ENCODE peak calls at places on chromosomes 11 and 22, in five cellular contexts. I, C, A, G and B are unnamed samples.

GRCh38 chr11:82733444-82734119 is at the start of gene FAM181B:
- DNase-seq in I (peak), C (no peak), A (no peak), G (no peak), B (peak)

GRCh38 chr11:76799061-76799804 is 16.1 kb downstream of the TSKU start:
- DNase-seq in I (peak), C (peak), A (peak), G (peak), B (peak)

GRCh38 chr11:113261709-113262475 is 52.5 kb upstream of the TTC12 start:
- DNase-seq in I (no peak), C (no peak), A (no peak), G (no peak), B (no peak)

GRCh38 chr22:19177164-19178064 is 1.1 kb downstream of the SLC25A1 start:
- DNase-seq in I (no peak), C (no peak), A (no peak), G (no peak), B (no peak)

GRCh38 chr11:109121173-109121938 is 300.6 kb upstream of the C11orf87 start:
- DNase-seq in I (no peak), C (no peak), A (no peak), G (no peak), B (no peak)

GRCh38 chr11:86781546-86781945 is 18.8 kb upstream of the PRSS23 start:
- DNase-seq in I (no peak), C (no peak), A (no peak), G (no peak), B (no peak)

GRCh38 chr11:123409456-123409801 is 20.6 kb upstream of the GRAMD1B start:
- DNase-seq in I (no peak), C (no peak), A (no peak), G (peak), B (no peak)

GRCh38 chr11:22635689-22636088 is 10.1 kb upstream of the FANCF start:
- DNase-seq in I (no peak), C (no peak), A (no peak), G (no peak), B (no peak)

GRCh38 chr22:37545703-37546435 is 14.4 kb upstream of the CDC42EP1 start:
- DNase-seq in I (peak), C (no peak), A (no peak), G (no peak), B (no peak)

GRCh38 chr11:79342686-79343085 is 98.1 kb downstream of the TENM4 start:
- DNase-seq in I (no peak), C (no peak), A (no peak), G (no peak), B (no peak)

GRCh38 chr11:11763796-11764427 is 77.9 kb upstream of the USP47 start:
- DNase-seq in I (no peak), C (no peak), A (no peak), G (no peak), B (no peak)

GRCh38 chr11:129146196-129146595 is 45.9 kb downstream of the ARHGAP32 start:
- DNase-seq in I (no peak), C (no peak), A (no peak), G (no peak), B (no peak)

GRCh38 chr22:46073683-46074504 is 76.4 kb upstream of the PPARA start:
- DNase-seq in I (no peak), C (no peak), A (no peak), G (no peak), B (no peak)

GRCh38 chr11:28842716-28843115 is 734.5 kb downstream of the METTL15 start:
- DNase-seq in I (peak), C (no peak), A (no peak), G (no peak), B (no peak)

GRCh38 chr11:95297680-95298452 is 66.9 kb upstream of the SESN3 start:
- DNase-seq in I (no peak), C (no peak), A (no peak), G (no peak), B (no peak)

GRCh38 chr11:117856892-117857291 is 19.6 kb downstream of the FXYD6 start:
- DNase-seq in I (no peak), C (no peak), A (no peak), G (no peak), B (no peak)

GRCh38 chr11:44596541-44597276 is 31.2 kb downstream of the CD82 start:
- DNase-seq in I (no peak), C (no peak), A (no peak), G (peak), B (no peak)

GRCh38 chr22:27632451-27633295 is 168.9 kb downstream of the MN1 start:
- DNase-seq in I (peak), C (no peak), A (no peak), G (no peak), B (no peak)

GRCh38 chr11:128963744-128964340 is 21.2 kb upstream of the TP53AIP1 start:
- DNase-seq in I (no peak), C (no peak), A (no peak), G (no peak), B (no peak)

GRCh38 chr11:88208742-88209141 is 33.5 kb upstream of the RAB38 start:
- DNase-seq in I (no peak), C (no peak), A (no peak), G (no peak), B (no peak)

GRCh38 chr11:11476971-11477645 is 124.1 kb upstream of the CSNK2A3 start:
- DNase-seq in I (no peak), C (no peak), A (no peak), G (no peak), B (no peak)

GRCh38 chr22:31275018-31275417 is 17.3 kb downstream of the PIK3IP1 start:
- DNase-seq in I (no peak), C (no peak), A (no peak), G (no peak), B (no peak)

GRCh38 chr11:119741369-119742262 is 12.6 kb upstream of the NECTIN1 start:
- DNase-seq in I (peak), C (peak), A (peak), G (peak), B (no peak)

GRCh38 chr22:50293441-50294318 is 13.8 kb downstream of the PLXNB2 start:
- DNase-seq in I (peak), C (no peak), A (no peak), G (peak), B (no peak)

GRCh38 chr11:17714870-17715269 is 4.5 kb upstream of the MYOD1 start:
- DNase-seq in I (no peak), C (no peak), A (no peak), G (no peak), B (no peak)

GRCh38 chr22:44094751-44095302 is 70.7 kb downstream of the PARVB start:
- DNase-seq in I (no peak), C (no peak), A (no peak), G (no peak), B (no peak)

GRCh38 chr11:65539401-65540289 is 14.8 kb downstream of the SCYL1 start:
- DNase-seq in I (peak), C (no peak), A (no peak), G (no peak), B (no peak)

GRCh38 chr11:76658231-76658630 is 12.3 kb downstream of the LRRC32 start:
- DNase-seq in I (no peak), C (no peak), A (no peak), G (no peak), B (no peak)

GRCh38 chr11:64885367-64886286 is 7.2 kb upstream of the EHD1 start:
- DNase-seq in I (no peak), C (no peak), A (no peak), G (no peak), B (no peak)

GRCh38 chr22:41367039-41367679 is 14.6 kb upstream of the TEF start:
- DNase-seq in I (peak), C (no peak), A (no peak), G (no peak), B (no peak)

GRCh38 chr22:28344893-28345292 is 334.7 kb downstream of the TTC28 start:
- DNase-seq in I (no peak), C (no peak), A (no peak), G (no peak), B (no peak)